ENCODE peak calls at places on chromosomes 2 and 18, in seven cellular contexts. F, A, X, T, Q, L and V are unnamed samples.

GRCh38 chr2:47093626-47094025 is 61.5 kb downstream of the STPG4 start:
- DNase-seq in F (no peak), T (no peak), Q (no peak), A (no peak), X (no peak), L (peak), V (no peak)

GRCh38 chr2:133865141-133865540 is 296.9 kb upstream of the NCKAP5 start:
- DNase-seq in F (no peak), Q (no peak), A (no peak), X (no peak), T (no peak), L (no peak), V (no peak)

GRCh38 chr2:179298666-179299065 is 34.0 kb upstream of the SESTD1 start:
- DNase-seq in F (no peak), T (no peak), A (no peak), Q (no peak), L (no peak), X (no peak), V (no peak)

GRCh38 chr2:15142069-15142689 is 419.0 kb downstream of the NBAS start:
- DNase-seq in X (no peak), A (no peak), T (no peak), L (peak), F (no peak), Q (no peak), V (no peak)

GRCh38 chr18:68114989-68115388 is 598.5 kb upstream of the DSEL start:
- DNase-seq in L (no peak), A (no peak), T (no peak), X (no peak), F (no peak), Q (no peak), V (no peak)

GRCh38 chr2:170301606-170302005 is 123.7 kb downstream of the MYO3B start:
- DNase-seq in Q (no peak), F (no peak), L (no peak), T (no peak), A (no peak), X (no peak), V (no peak)

GRCh38 chr2:41992700-41993070 is 55.1 kb upstream of the PKDCC start:
- DNase-seq in X (no peak), L (no peak), A (peak), Q (no peak), F (no peak), T (no peak), V (no peak)

GRCh38 chr18:80132196-80132812 is 23.2 kb downstream of the ADNP2 start:
- DNase-seq in Q (no peak), T (no peak), A (no peak), X (no peak), L (no peak), F (no peak), V (no peak)

GRCh38 chr2:231393149-231394131 is 2.1 kb upstream of the B3GNT7 start:
- DNase-seq in L (no peak), X (no peak), A (no peak), F (no peak), T (no peak), Q (peak), V (no peak)

GRCh38 chr2:216008387-216008786 is 5.0 kb downstream of the MREG start:
- DNase-seq in F (no peak), L (no peak), X (no peak), A (no peak), Q (no peak), T (no peak), V (no peak)

GRCh38 chr18:10259934-10260333 is 194.5 kb upstream of the APCDD1 start:
- DNase-seq in T (no peak), F (no peak), A (no peak), Q (no peak), X (no peak), L (no peak), V (no peak)

GRCh38 chr2:225030089-225030653 is 12.1 kb downstream of the DOCK10 start:
- DNase-seq in T (no peak), X (no peak), Q (no peak), A (no peak), F (no peak), L (no peak), V (no peak)

GRCh38 chr2:12797815-12798214 is 81.1 kb downstream of the TRIB2 start:
- DNase-seq in X (no peak), Q (no peak), F (no peak), L (no peak), A (peak), T (no peak), V (no peak)

GRCh38 chr2:64654993-64655666 is 1.4 kb upstream of the SERTAD2 start:
- DNase-seq in Q (no peak), T (no peak), L (no peak), F (no peak), A (no peak), X (no peak), V (no peak)

GRCh38 chr2:199751480-199751879 is 99.5 kb downstream of the FTCDNL1 start:
- DNase-seq in Q (peak), T (no peak), F (no peak), L (no peak), A (no peak), X (no peak), V (no peak)

GRCh38 chr2:65782996-65783650 is 350.7 kb upstream of the SPRED2 start:
- DNase-seq in Q (no peak), X (no peak), F (no peak), L (no peak), A (no peak), T (no peak), V (no peak)

GRCh38 chr2:70561893-70562292 is 8.3 kb upstream of the TGFA start:
- DNase-seq in T (no peak), Q (no peak), X (no peak), L (no peak), F (no peak), A (no peak), V (no peak)

GRCh38 chr18:22813648-22814328 is 119.3 kb upstream of the RBBP8 start:
- DNase-seq in F (no peak), X (no peak), A (peak), Q (peak), T (no peak), L (no peak), V (no peak)

GRCh38 chr18:25144835-25145234 is 207.1 kb downstream of the ZNF521 start:
- DNase-seq in Q (no peak), F (no peak), X (no peak), L (no peak), A (no peak), T (no peak), V (no peak)

GRCh38 chr2:2036686-2037085 is 292.4 kb upstream of the PXDN start:
- DNase-seq in L (no peak), T (no peak), Q (no peak), A (no peak), F (no peak), X (no peak), V (no peak)

GRCh38 chr18:26813043-26813442 is 52.5 kb downstream of the AQP4 start:
- DNase-seq in F (no peak), T (no peak), L (no peak), Q (peak), A (no peak), X (no peak), V (no peak)

GRCh38 chr2:177799531-177799930 is 273.0 kb downstream of the PDE11A start:
- DNase-seq in F (no peak), Q (peak), L (no peak), T (no peak), X (no peak), A (no peak), V (no peak)

GRCh38 chr18:42915240-42915791 is 200.2 kb downstream of the RIT2 start:
- DNase-seq in T (no peak), F (no peak), X (no peak), L (no peak), Q (peak), A (no peak), V (no peak)

GRCh38 chr2:219958941-219959340 is 331.5 kb downstream of the SLC4A3 start:
- DNase-seq in L (no peak), F (no peak), T (no peak), Q (no peak), X (no peak), A (no peak), V (no peak)

GRCh38 chr2:36695746-36696415 is 626 bp upstream of the VIT start:
- DNase-seq in L (no peak), F (no peak), A (no peak), T (no peak), X (no peak), Q (no peak), V (no peak)

GRCh38 chr2:112633708-112634107 is 12.0 kb upstream of the SLC20A1 start:
- DNase-seq in A (no peak), F (no peak), L (no peak), Q (no peak), X (no peak), T (no peak), V (no peak)

GRCh38 chr2:186639939-186640338 is 50.1 kb downstream of the ITGAV start:
- DNase-seq in X (no peak), F (no peak), Q (no peak), T (no peak), L (no peak), A (no peak), V (no peak)

GRCh38 chr2:119241205-119241532 is 17.5 kb downstream of the STEAP3 start:
- DNase-seq in T (no peak), Q (no peak), F (no peak), X (no peak), L (no peak), A (no peak), V (no peak)

GRCh38 chr2:10204326-10205200 is 82.0 kb downstream of the RRM2 start:
- DNase-seq in Q (peak), F (no peak), A (no peak), T (no peak), L (peak), X (peak), V (no peak)

GRCh38 chr18:2354292-2354691 is 217.0 kb downstream of the METTL4 start:
- DNase-seq in Q (no peak), T (no peak), X (no peak), A (no peak), F (no peak), L (no peak), V (no peak)

GRCh38 chr2:66574701-66575624 is 140.0 kb downstream of the MEIS1 start:
- DNase-seq in F (no peak), T (peak), X (peak), A (peak), Q (peak), L (no peak), V (peak)

GRCh38 chr2:210445116-210445707 is 31.3 kb downstream of the LANCL1 start:
- DNase-seq in A (no peak), Q (peak), F (no peak), L (no peak), T (no peak), X (no peak), V (no peak)

GRCh38 chr2:36360063-36360462 is 4.5 kb downstream of the CRIM1 start:
- DNase-seq in F (no peak), A (peak), Q (no peak), T (no peak), L (no peak), X (no peak), V (no peak)

GRCh38 chr2:126658316-126658909 is 2.5 kb downstream of the GYPC start:
- DNase-seq in T (no peak), Q (no peak), F (no peak), A (no peak), X (no peak), L (no peak), V (no peak)

GRCh38 chr2:32825291-32825712 is 121.5 kb upstream of the LTBP1 start:
- DNase-seq in A (no peak), F (no peak), X (no peak), Q (no peak), T (peak), L (no peak), V (no peak)

GRCh38 chr2:54471221-54471711 is 15.1 kb downstream of the SPTBN1 start:
- DNase-seq in Q (no peak), L (no peak), A (peak), F (no peak), X (no peak), T (no peak), V (no peak)

GRCh38 chr18:24400587-24400986 is 3.0 kb upstream of the OSBPL1A start:
- DNase-seq in Q (no peak), X (no peak), T (no peak), L (no peak), F (no peak), A (no peak), V (no peak)

GRCh38 chr18:24019641-24020331 is 5.2 kb downstream of the TTC39C start:
- DNase-seq in X (no peak), L (no peak), A (no peak), T (no peak), F (no peak), Q (no peak), V (no peak)

GRCh38 chr2:177675256-177676220 is 283.0 kb downstream of the AGPS start:
- DNase-seq in Q (no peak), A (no peak), L (no peak), F (no peak), T (peak), X (no peak), V (no peak)

GRCh38 chr2:24220534-24221281 is 45.9 kb downstream of the FAM228A start:
- DNase-seq in L (no peak), F (no peak), X (no peak), A (no peak), Q (no peak), T (no peak), V (no peak)

GRCh38 chr2:135056790-135057189 is 4.7 kb downstream of the RAB3GAP1 start:
- DNase-seq in Q (no peak), A (peak), X (no peak), L (no peak), F (no peak), T (no peak), V (no peak)
- H3K27ac ChIP-seq in Q (no peak), A (peak), X (no peak), L (no peak), F (no peak), T (no peak), V (no peak)

GRCh38 chr2:44087037-44087713 is 81.5 kb upstream of the PPM1B start:
- DNase-seq in A (peak), X (peak), Q (peak), T (peak), F (peak), L (peak), V (peak)
- H3K27ac ChIP-seq in A (no peak), X (peak), Q (no peak), T (peak), F (peak), L (no peak), V (peak)

GRCh38 chr18:63213331-63213900 is 106.2 kb downstream of the BCL2 start:
- DNase-seq in T (no peak), F (no peak), L (no peak), X (no peak), A (no peak), Q (no peak), V (no peak)

GRCh38 chr18:63216497-63216896 is 103.1 kb downstream of the BCL2 start:
- DNase-seq in A (no peak), X (no peak), F (no peak), T (no peak), L (no peak), Q (no peak), V (no peak)

GRCh38 chr18:63218472-63218871 is 101.1 kb downstream of the BCL2 start:
- DNase-seq in T (no peak), L (no peak), F (no peak), X (no peak), A (no peak), Q (no peak), V (no peak)

GRCh38 chr18:63213936-63214671 is 105.5 kb downstream of the BCL2 start:
- DNase-seq in F (no peak), Q (no peak), A (no peak), T (no peak), X (no peak), L (no peak), V (no peak)

GRCh38 chr18:63216911-63217311 is 102.7 kb downstream of the BCL2 start:
- DNase-seq in T (no peak), L (no peak), X (no peak), A (no peak), F (no peak), Q (no peak), V (no peak)
- H3K27ac ChIP-seq in T (peak), L (peak), X (no peak), A (no peak), F (peak), Q (no peak), V (no peak)

GRCh38 chr18:35481960-35482366 is 15.8 kb downstream of the INO80C start:
- DNase-seq in Q (no peak), A (no peak), L (no peak), T (no peak), X (no peak), F (no peak), V (no peak)

GRCh38 chr18:35478520-35479435 is 19.0 kb downstream of the INO80C start:
- DNase-seq in F (no peak), A (peak), T (no peak), X (no peak), Q (no peak), L (no peak), V (peak)

GRCh38 chr18:35477497-35477896 is 20.3 kb downstream of the INO80C start:
- DNase-seq in F (no peak), L (no peak), A (no peak), T (no peak), X (no peak), Q (no peak), V (no peak)

GRCh38 chr18:35477974-35478373 is 19.8 kb downstream of the INO80C start:
- DNase-seq in F (no peak), L (no peak), Q (no peak), X (no peak), A (no peak), T (no peak), V (no peak)

DNA sequence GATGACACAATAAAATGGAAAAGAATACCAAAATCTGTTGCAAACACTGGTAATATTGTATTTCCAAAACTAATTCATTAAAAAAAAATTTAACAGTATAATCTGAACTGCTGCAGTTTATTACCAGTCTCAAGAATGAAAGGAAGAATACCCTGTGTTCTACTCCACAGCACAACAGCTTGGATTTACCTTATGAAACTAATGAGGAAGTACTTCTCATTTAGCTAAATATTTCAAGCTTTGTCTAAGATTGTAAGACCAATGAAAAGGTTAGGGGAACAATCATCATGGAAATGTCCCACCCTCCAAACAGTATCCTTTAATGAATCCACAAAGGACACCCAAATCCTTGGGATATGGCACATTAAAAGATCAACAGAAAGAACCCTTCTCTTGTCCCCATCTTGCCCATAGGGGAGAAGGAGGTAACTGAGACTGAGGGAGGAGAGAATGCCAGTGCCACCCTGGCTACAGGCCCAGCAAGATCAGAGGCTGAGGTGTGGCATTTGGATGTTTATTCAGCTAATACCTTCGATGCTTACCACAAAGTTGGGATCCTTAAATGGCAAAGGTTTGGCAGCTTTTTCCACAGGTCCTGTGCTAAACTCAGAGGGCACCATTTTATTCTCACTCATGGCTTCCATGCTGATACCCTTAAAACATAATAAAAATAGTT is 17.7 kb downstream of the INO80C start:
- DNase-seq in Q (no peak), L (no peak), A (peak), X (no peak), T (no peak), F (no peak), V (no peak)
- H3K27ac ChIP-seq in Q (no peak), L (no peak), A (peak), X (no peak), T (no peak), F (no peak), V (no peak)

GRCh38 chr2:6924918-6925194 is 7.6 kb downstream of the RNF144A start:
- DNase-seq in Q (no peak), A (no peak), T (no peak), L (no peak), X (no peak), F (no peak), V (no peak)
- H3K27ac ChIP-seq in Q (no peak), A (no peak), T (peak), L (no peak), X (no peak), F (no peak), V (peak)

GRCh38 chr18:49019446-49020045 is 68.8 kb upstream of the SMAD7 start:
- DNase-seq in F (peak), A (no peak), Q (no peak), X (no peak), L (no peak), T (no peak), V (no peak)
- H3K27ac ChIP-seq in F (no peak), A (no peak), Q (no peak), X (no peak), L (no peak), T (no peak), V (no peak)

GRCh38 chr2:85756195-85756594 is 2.4 kb downstream of the ATOH8 start:
- DNase-seq in X (peak), L (no peak), Q (no peak), F (no peak), A (no peak), T (no peak), V (no peak)

GRCh38 chr2:85755122-85756027 is 1.6 kb downstream of the ATOH8 start:
- DNase-seq in Q (peak), X (peak), F (no peak), A (no peak), L (no peak), T (no peak), V (no peak)

GRCh38 chr2:85753035-85753524 is 711 bp upstream of the ATOH8 start:
- DNase-seq in X (peak), Q (peak), L (no peak), A (no peak), T (no peak), F (no peak), V (no peak)

GRCh38 chr2:85753525-85754312 is at the start of gene ATOH8:
- DNase-seq in L (peak), X (peak), A (no peak), Q (peak), T (peak), F (peak), V (peak)

GRCh38 chr2:85754313-85755095 is 713 bp downstream of the ATOH8 start:
- DNase-seq in A (no peak), L (no peak), Q (peak), T (peak), F (no peak), X (peak), V (peak)
- H3K27ac ChIP-seq in A (no peak), L (peak), Q (no peak), T (peak), F (peak), X (peak), V (peak)

DNA sequence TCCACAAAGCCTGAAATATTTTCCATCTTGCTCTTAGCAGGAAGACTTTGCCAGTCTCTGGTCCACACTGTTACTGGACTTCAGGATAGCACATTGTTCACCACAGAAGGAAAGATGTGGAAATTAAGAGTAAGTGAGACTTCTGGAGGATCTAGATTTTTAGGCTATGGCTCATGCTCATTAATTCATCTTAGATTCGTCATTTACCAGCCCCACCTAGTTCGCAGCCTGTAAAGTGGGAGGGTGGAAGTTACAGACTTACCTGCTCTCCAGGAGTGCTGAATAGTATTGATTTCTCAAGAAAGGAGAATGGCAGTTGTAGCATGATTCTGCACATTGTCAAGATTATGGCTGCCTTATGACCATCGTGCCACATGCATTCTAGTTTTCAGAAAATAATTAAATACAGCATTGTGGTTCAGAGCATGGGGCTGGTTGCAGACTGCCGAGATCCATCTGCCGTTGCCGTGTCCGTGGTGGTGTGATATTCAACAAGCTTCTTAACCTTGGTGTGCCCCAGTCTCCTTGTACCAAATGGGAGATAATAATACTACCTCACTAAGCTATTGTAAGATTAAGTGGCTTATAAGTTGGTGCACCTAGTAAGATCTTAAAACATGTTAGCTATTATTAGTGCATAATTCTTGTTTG is 56.8 kb downstream of the RNF144A start:
- DNase-seq in F (no peak), T (no peak), L (no peak), Q (no peak), A (peak), X (no peak), V (no peak)
- H3K27ac ChIP-seq in F (no peak), T (peak), L (no peak), Q (no peak), A (peak), X (no peak), V (peak)